ENCODE peak calls at places on chromosomes 3 and 15, in six cellular contexts. C is HCT116, H is cardiac fibroblast, U is cardiac muscle cell, Y is testis, I is AG09309. P is an unnamed sample.

GRCh38 chr15:86876387-86876786 is 796.7 kb downstream of the AGBL1 start:
- DNase-seq in U (no peak), H (no peak), Y (no peak), I (no peak), C (no peak), P (no peak)

GRCh38 chr15:61115241-61115640 is 113.9 kb downstream of the RORA start:
- DNase-seq in I (peak), H (no peak), Y (no peak), U (no peak), C (no peak), P (no peak)

GRCh38 chr3:53199834-53200233 is 38.8 kb downstream of the PRKCD start:
- DNase-seq in C (no peak), I (no peak), U (no peak), Y (no peak), H (no peak), P (no peak)

GRCh38 chr3:99646107-99646435 is 7.7 kb downstream of the COL8A1 start:
- DNase-seq in I (no peak), C (no peak), Y (no peak), U (no peak), H (no peak), P (no peak)

GRCh38 chr15:92683511-92683834 is 27.9 kb upstream of the FAM174B start:
- DNase-seq in H (peak), Y (peak), I (no peak), C (no peak), U (peak), P (peak)

GRCh38 chr3:67312205-67312604 is 314.1 kb downstream of the KBTBD8 start:
- DNase-seq in Y (no peak), C (no peak), I (no peak), U (no peak), H (no peak), P (no peak)

GRCh38 chr3:46763178-46763577 is 45.5 kb upstream of the PRSS50 start:
- DNase-seq in Y (no peak), U (no peak), I (no peak), H (no peak), C (no peak), P (no peak)

GRCh38 chr15:98725874-98726273 is 77.5 kb downstream of the IGF1R start:
- DNase-seq in C (no peak), H (no peak), U (no peak), Y (no peak), I (no peak), P (no peak)

GRCh38 chr3:114496021-114496434 is 202.2 kb downstream of the TIGIT start:
- DNase-seq in H (peak), I (peak), Y (no peak), U (no peak), C (peak), P (peak)

GRCh38 chr3:179281825-179282224 is 30.9 kb upstream of the KCNMB3 start:
- DNase-seq in C (no peak), I (no peak), Y (no peak), U (no peak), H (no peak), P (no peak)

GRCh38 chr3:55283441-55283925 is 203.6 kb downstream of the WNT5A start:
- DNase-seq in Y (no peak), C (no peak), H (no peak), I (no peak), U (no peak), P (no peak)

GRCh38 chr3:148681080-148681479 is 16.6 kb upstream of the AGTR1 start:
- DNase-seq in C (peak), U (no peak), I (no peak), H (no peak), Y (no peak), P (no peak)

GRCh38 chr15:69893863-69894262 is 203.9 kb downstream of the TLE3 start:
- DNase-seq in I (peak), Y (peak), H (peak), C (no peak), U (no peak), P (peak)

GRCh38 chr3:42906085-42906904 is at the start of gene ZNF662:
- DNase-seq in I (no peak), Y (peak), U (no peak), H (peak), C (no peak), P (peak)

GRCh38 chr3:100941451-100941850 is 51.8 kb downstream of the ABI3BP start:
- DNase-seq in Y (no peak), C (no peak), U (no peak), H (no peak), I (no peak), P (no peak)

GRCh38 chr3:149384911-149385321 is 7.5 kb upstream of the TM4SF1 start:
- DNase-seq in C (no peak), I (peak), Y (peak), U (no peak), H (peak), P (no peak)

DNA sequence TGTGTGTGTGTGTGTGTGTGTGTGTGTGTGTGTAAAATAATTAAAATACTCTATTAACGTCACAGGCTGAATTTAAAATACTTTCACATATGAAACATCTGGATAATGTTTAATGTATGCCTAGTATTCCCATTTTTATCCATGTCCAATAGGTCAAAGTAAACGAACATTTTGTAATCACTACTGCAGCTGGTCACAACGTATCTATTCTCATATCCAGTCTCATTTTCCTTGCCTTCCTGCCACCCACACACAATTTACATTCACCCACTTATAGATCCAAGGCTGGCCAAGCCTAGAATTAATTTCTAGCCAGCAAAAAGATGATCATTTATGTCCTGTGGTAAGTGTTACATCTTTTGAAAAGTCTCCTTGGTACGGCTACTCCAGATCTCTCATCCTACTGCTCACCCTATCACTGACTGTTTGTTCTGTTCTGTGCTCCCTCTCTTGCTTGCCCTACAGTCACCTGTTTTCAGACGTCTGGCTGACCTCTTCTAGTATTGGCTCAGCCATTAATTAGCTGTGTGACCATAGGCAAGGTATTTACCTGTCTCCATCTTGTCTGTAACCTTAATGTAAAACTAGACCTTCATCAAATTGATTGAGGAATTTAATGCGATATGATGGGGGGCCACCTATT is 17.6 kb downstream of the SERPINI2 start:
- DNase-seq in Y (no peak), I (no peak), U (no peak), H (no peak), C (no peak), P (no peak)
- TF ChIP-seq CTCF in Y (no peak), I (no peak), U (no peak), H (no peak), C (no peak), P (no peak)

GRCh38 chr3:143001034-143001368 is 369 bp upstream of the U2SURP start:
- DNase-seq in C (no peak), U (no peak), I (no peak), Y (no peak), H (no peak), P (no peak)

GRCh38 chr3:143000525-143000924 is 845 bp upstream of the U2SURP start:
- DNase-seq in I (no peak), C (no peak), U (no peak), H (peak), Y (peak), P (peak)

GRCh38 chr3:143002083-143002712 is 828 bp downstream of the U2SURP start:
- DNase-seq in C (no peak), H (peak), U (no peak), Y (no peak), I (no peak), P (no peak)

GRCh38 chr3:143002727-143003126 is 1.4 kb downstream of the U2SURP start:
- DNase-seq in I (no peak), H (no peak), Y (no peak), U (no peak), C (no peak), P (no peak)

DNA sequence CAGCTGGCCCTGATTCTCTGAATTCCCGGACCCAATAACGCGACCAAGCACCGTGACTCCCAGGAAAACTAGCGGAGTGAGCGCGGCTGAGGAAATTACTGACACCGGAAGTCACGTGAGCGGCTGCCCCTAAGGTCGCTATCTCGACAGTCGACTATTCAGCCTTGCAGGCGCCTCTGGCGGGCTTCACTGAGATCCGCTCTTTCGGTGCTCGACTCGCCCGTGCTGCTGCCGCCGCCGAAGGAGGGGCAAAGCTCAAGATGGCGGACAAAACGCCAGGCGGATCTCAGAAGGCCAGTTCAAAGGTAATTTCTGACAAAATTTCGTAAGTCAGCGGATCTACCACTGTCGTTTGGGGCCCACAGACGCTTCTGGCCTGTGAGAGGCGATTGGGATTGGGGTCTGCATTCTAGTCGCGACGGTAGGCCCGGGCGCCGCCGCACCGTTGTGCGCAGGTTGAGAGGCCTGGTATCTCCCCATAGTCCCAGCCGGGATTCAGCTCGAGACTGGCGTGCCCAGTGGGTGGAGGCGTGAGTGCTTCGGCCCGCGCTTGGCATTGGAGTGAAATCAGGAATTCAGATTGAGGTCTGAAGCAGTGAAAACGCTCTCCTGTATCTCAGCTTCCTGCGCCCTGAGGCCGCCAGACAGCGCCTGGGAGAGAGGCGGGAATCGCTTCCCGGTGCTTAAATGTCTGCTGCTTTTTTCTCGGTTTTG is at the start of gene U2SURP:
- DNase-seq in H (peak), I (peak), Y (peak), C (peak), U (peak), P (peak)
- TF ChIP-seq CTCF in H (no peak), I (no peak), Y (peak), C (no peak), U (no peak), P (peak)

GRCh38 chr15:56817690-56818089 is 84.4 kb upstream of the ZNF280D start:
- DNase-seq in C (no peak), Y (no peak), U (no peak), I (no peak), H (no peak), P (no peak)

GRCh38 chr15:56820333-56820732 is 87.0 kb upstream of the ZNF280D start:
- DNase-seq in H (no peak), U (no peak), C (no peak), Y (no peak), I (no peak), P (no peak)

GRCh38 chr15:56814429-56814828 is 81.1 kb upstream of the ZNF280D start:
- DNase-seq in U (no peak), C (no peak), Y (no peak), H (no peak), I (no peak), P (no peak)

GRCh38 chr15:56815247-56815646 is 81.9 kb upstream of the ZNF280D start:
- DNase-seq in C (peak), Y (no peak), U (no peak), H (no peak), I (no peak), P (no peak)

DNA sequence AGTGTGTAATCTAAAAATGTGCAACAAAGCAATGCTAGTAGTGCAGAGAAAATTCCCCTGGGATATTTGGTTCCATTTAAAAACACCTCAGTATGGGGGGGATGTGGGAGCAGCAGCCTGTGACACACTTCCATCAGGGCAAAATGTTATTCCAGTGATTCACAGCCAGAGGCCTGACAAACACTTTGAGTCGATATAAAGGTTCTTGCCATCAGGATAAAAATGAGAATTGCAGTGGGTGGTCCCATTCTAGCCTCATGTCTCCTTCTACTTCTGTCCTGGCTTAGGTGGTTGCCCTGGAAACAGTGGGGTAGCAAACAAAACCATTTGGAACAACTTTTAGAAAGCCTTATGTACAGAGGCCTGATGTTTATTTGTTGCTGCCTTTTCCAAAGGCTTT is 84.0 kb upstream of the ZNF280D start:
- DNase-seq in H (peak), I (no peak), Y (no peak), U (no peak), C (no peak), P (no peak)
- TF ChIP-seq CTCF in H (no peak), I (no peak), Y (no peak), U (no peak), C (no peak), P (no peak)

GRCh38 chr3:153414972-153415371 is 252.9 kb downstream of the RAP2B start:
- DNase-seq in H (no peak), Y (no peak), I (no peak), U (no peak), C (no peak), P (no peak)
- TF ChIP-seq CTCF in H (no peak), Y (no peak), I (no peak), U (no peak), C (no peak), P (no peak)

DNA sequence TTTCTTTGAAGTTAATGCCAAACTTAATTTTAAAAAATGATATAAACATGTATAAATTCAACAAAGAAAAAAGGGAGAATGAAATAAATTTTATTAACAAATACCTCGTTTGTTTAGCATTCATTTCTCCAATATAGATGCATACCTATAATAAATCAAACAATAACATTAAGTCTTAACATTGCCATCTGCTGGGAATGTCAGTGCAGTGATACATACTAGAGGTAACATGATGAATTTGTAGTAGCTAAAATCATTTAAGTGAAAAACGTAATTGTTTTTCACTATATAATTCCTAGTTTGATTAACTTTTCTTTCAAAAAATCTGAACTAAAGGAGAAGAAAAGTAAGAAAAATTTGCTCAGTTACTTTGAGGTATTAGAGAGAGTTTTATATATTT is 340.2 kb upstream of the CBLB start:
- DNase-seq in Y (peak), I (no peak), U (no peak), H (peak), C (no peak), P (no peak)
- TF ChIP-seq CTCF in Y (no peak), I (peak), U (peak), H (peak), C (peak), P (peak)

GRCh38 chr3:177604181-177604580 is 406.9 kb upstream of the TBL1XR1 start:
- DNase-seq in Y (no peak), I (no peak), U (no peak), H (no peak), C (no peak), P (no peak)

GRCh38 chr3:177601120-177601519 is 403.8 kb upstream of the TBL1XR1 start:
- DNase-seq in I (no peak), U (no peak), C (no peak), H (no peak), Y (no peak), P (no peak)

GRCh38 chr3:177603137-177603603 is 405.9 kb upstream of the TBL1XR1 start:
- DNase-seq in Y (no peak), I (no peak), C (no peak), U (no peak), H (no peak), P (no peak)

GRCh38 chr3:177599331-177599730 is 402.0 kb upstream of the TBL1XR1 start:
- DNase-seq in U (no peak), I (no peak), C (no peak), Y (no peak), H (no peak), P (no peak)

GRCh38 chr3:177602601-177603136 is 405.4 kb upstream of the TBL1XR1 start:
- DNase-seq in I (no peak), C (no peak), H (no peak), Y (no peak), U (no peak), P (peak)
- TF ChIP-seq CTCF in I (no peak), C (no peak), H (no peak), Y (no peak), U (no peak), P (no peak)

GRCh38 chr3:10353160-10353559 is 32.2 kb upstream of the SEC13 start:
- DNase-seq in U (no peak), C (no peak), Y (no peak), H (no peak), I (no peak), P (no peak)
- TF ChIP-seq CTCF in U (no peak), C (no peak), Y (no peak), H (no peak), I (no peak), P (no peak)

GRCh38 chr3:164387236-164387635 is 691.1 kb downstream of the SI start:
- DNase-seq in Y (no peak), I (no peak), C (no peak), H (no peak), U (no peak), P (no peak)

GRCh38 chr3:164393171-164393570 is 685.1 kb downstream of the SI start:
- DNase-seq in U (no peak), C (no peak), Y (no peak), I (no peak), H (no peak), P (no peak)

DNA sequence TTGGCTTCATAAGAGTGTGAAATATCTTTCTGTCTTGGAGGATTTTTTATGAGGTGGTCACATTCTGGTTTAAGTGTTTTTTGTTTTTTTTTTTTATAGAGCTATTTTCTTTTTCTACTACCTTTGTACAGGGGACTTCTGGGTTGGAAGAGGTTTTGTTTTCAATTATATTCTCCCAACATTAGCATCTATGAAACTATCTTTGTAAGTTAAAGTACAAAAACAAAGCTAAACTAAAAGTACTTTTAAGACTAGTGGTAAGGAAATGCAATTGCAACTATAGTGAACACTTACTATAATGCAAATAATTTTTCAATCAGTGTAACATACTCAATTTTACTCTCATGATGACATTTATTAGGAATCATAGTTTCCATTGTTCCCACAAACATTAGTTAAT is 688.2 kb downstream of the SI start:
- DNase-seq in I (no peak), H (no peak), Y (no peak), U (no peak), C (no peak), P (no peak)
- TF ChIP-seq CTCF in I (no peak), H (peak), Y (no peak), U (no peak), C (peak), P (no peak)